ENCODE peak calls at places on chromosomes 2 and 18, in six cellular contexts. One of them, this sample, is unnamed.

GRCh38 chr2:85409719-85410583 is at the start of gene CAPG:
- DNase-seq in fibroblast of mammary gland: no peak
- DNase-seq in activated naive CD8-positive, alpha-beta T cell treated with anti-CD3 and anti-CD28 coated beads, Interleukin-2, amount 50 U/mL, for 16 hours: no peak
- DNase-seq in kidney: peak
- DNase-seq in NCI-H146: no peak
- DNase-seq in left ventricle myocardium superior: peak
- DNase-seq in this sample: no peak

GRCh38 chr2:72141881-72142742 is 5.5 kb downstream of the CYP26B1 start:
- DNase-seq in kidney: no peak
- DNase-seq in fibroblast of mammary gland: no peak
- DNase-seq in left ventricle myocardium superior: no peak
- DNase-seq in activated naive CD8-positive, alpha-beta T cell treated with anti-CD3 and anti-CD28 coated beads, Interleukin-2, amount 50 U/mL, for 16 hours: no peak
- DNase-seq in NCI-H146: no peak
- DNase-seq in this sample: no peak

GRCh38 chr2:18311413-18311812 is 249.0 kb downstream of the RDH14 start:
- DNase-seq in fibroblast of mammary gland: peak
- DNase-seq in NCI-H146: peak
- DNase-seq in left ventricle myocardium superior: no peak
- DNase-seq in kidney: no peak
- DNase-seq in activated naive CD8-positive, alpha-beta T cell treated with anti-CD3 and anti-CD28 coated beads, Interleukin-2, amount 50 U/mL, for 16 hours: no peak
- DNase-seq in this sample: no peak

GRCh38 chr2:171185165-171185818 is 24.6 kb upstream of the TLK1 start:
- DNase-seq in fibroblast of mammary gland: no peak
- DNase-seq in left ventricle myocardium superior: no peak
- DNase-seq in kidney: no peak
- DNase-seq in NCI-H146: no peak
- DNase-seq in activated naive CD8-positive, alpha-beta T cell treated with anti-CD3 and anti-CD28 coated beads, Interleukin-2, amount 50 U/mL, for 16 hours: no peak
- DNase-seq in this sample: no peak

GRCh38 chr18:24846133-24846532 is 385.7 kb downstream of the HRH4 start:
- DNase-seq in NCI-H146: no peak
- DNase-seq in fibroblast of mammary gland: no peak
- DNase-seq in left ventricle myocardium superior: no peak
- DNase-seq in activated naive CD8-positive, alpha-beta T cell treated with anti-CD3 and anti-CD28 coated beads, Interleukin-2, amount 50 U/mL, for 16 hours: no peak
- DNase-seq in kidney: no peak
- DNase-seq in this sample: no peak

GRCh38 chr2:40403233-40403841 is 48.6 kb downstream of the SLC8A1 start:
- DNase-seq in activated naive CD8-positive, alpha-beta T cell treated with anti-CD3 and anti-CD28 coated beads, Interleukin-2, amount 50 U/mL, for 16 hours: no peak
- DNase-seq in kidney: no peak
- DNase-seq in NCI-H146: no peak
- DNase-seq in fibroblast of mammary gland: peak
- DNase-seq in left ventricle myocardium superior: no peak
- DNase-seq in this sample: no peak

GRCh38 chr2:207161724-207162123 is 4.0 kb downstream of the KLF7 start:
- DNase-seq in activated naive CD8-positive, alpha-beta T cell treated with anti-CD3 and anti-CD28 coated beads, Interleukin-2, amount 50 U/mL, for 16 hours: no peak
- DNase-seq in fibroblast of mammary gland: peak
- DNase-seq in NCI-H146: no peak
- DNase-seq in left ventricle myocardium superior: no peak
- DNase-seq in kidney: no peak
- DNase-seq in this sample: no peak

GRCh38 chr18:56329536-56329935 is 308.9 kb downstream of the TXNL1 start:
- DNase-seq in kidney: no peak
- DNase-seq in NCI-H146: no peak
- DNase-seq in fibroblast of mammary gland: no peak
- DNase-seq in left ventricle myocardium superior: no peak
- DNase-seq in activated naive CD8-positive, alpha-beta T cell treated with anti-CD3 and anti-CD28 coated beads, Interleukin-2, amount 50 U/mL, for 16 hours: no peak
- DNase-seq in this sample: no peak

GRCh38 chr2:31192396-31193065 is 24.8 kb downstream of the CAPN14 start:
- DNase-seq in kidney: no peak
- DNase-seq in left ventricle myocardium superior: no peak
- DNase-seq in activated naive CD8-positive, alpha-beta T cell treated with anti-CD3 and anti-CD28 coated beads, Interleukin-2, amount 50 U/mL, for 16 hours: no peak
- DNase-seq in fibroblast of mammary gland: no peak
- DNase-seq in NCI-H146: no peak
- DNase-seq in this sample: no peak

GRCh38 chr18:72107647-72108046 is 436.5 kb downstream of the CBLN2 start:
- DNase-seq in activated naive CD8-positive, alpha-beta T cell treated with anti-CD3 and anti-CD28 coated beads, Interleukin-2, amount 50 U/mL, for 16 hours: no peak
- DNase-seq in NCI-H146: peak
- DNase-seq in left ventricle myocardium superior: no peak
- DNase-seq in kidney: no peak
- DNase-seq in fibroblast of mammary gland: peak
- DNase-seq in this sample: no peak

GRCh38 chr2:156935611-156936010 is 321.9 kb upstream of the GALNT5 start:
- DNase-seq in left ventricle myocardium superior: no peak
- DNase-seq in NCI-H146: peak
- DNase-seq in kidney: no peak
- DNase-seq in activated naive CD8-positive, alpha-beta T cell treated with anti-CD3 and anti-CD28 coated beads, Interleukin-2, amount 50 U/mL, for 16 hours: no peak
- DNase-seq in fibroblast of mammary gland: no peak
- DNase-seq in this sample: no peak

GRCh38 chr2:238942080-238942761 is 94.3 kb downstream of the TWIST2 start:
- DNase-seq in kidney: no peak
- DNase-seq in activated naive CD8-positive, alpha-beta T cell treated with anti-CD3 and anti-CD28 coated beads, Interleukin-2, amount 50 U/mL, for 16 hours: no peak
- DNase-seq in left ventricle myocardium superior: no peak
- DNase-seq in NCI-H146: no peak
- DNase-seq in fibroblast of mammary gland: no peak
- DNase-seq in this sample: no peak

GRCh38 chr18:702957-703659 is 9.3 kb downstream of the ENOSF1 start:
- DNase-seq in left ventricle myocardium superior: no peak
- DNase-seq in fibroblast of mammary gland: peak
- DNase-seq in activated naive CD8-positive, alpha-beta T cell treated with anti-CD3 and anti-CD28 coated beads, Interleukin-2, amount 50 U/mL, for 16 hours: no peak
- DNase-seq in NCI-H146: no peak
- DNase-seq in kidney: no peak
- DNase-seq in this sample: no peak

GRCh38 chr2:54803783-54804758 is 80.6 kb downstream of the EML6 start:
- DNase-seq in activated naive CD8-positive, alpha-beta T cell treated with anti-CD3 and anti-CD28 coated beads, Interleukin-2, amount 50 U/mL, for 16 hours: no peak
- DNase-seq in NCI-H146: no peak
- DNase-seq in kidney: no peak
- DNase-seq in fibroblast of mammary gland: peak
- DNase-seq in left ventricle myocardium superior: no peak
- DNase-seq in this sample: no peak

GRCh38 chr2:215028231-215028630 is 110.2 kb downstream of the ABCA12 start:
- DNase-seq in NCI-H146: no peak
- DNase-seq in kidney: no peak
- DNase-seq in fibroblast of mammary gland: peak
- DNase-seq in left ventricle myocardium superior: no peak
- DNase-seq in activated naive CD8-positive, alpha-beta T cell treated with anti-CD3 and anti-CD28 coated beads, Interleukin-2, amount 50 U/mL, for 16 hours: no peak
- DNase-seq in this sample: no peak

GRCh38 chr2:86333378-86333777 is 4.0 kb downstream of the REEP1 start:
- DNase-seq in NCI-H146: no peak
- DNase-seq in activated naive CD8-positive, alpha-beta T cell treated with anti-CD3 and anti-CD28 coated beads, Interleukin-2, amount 50 U/mL, for 16 hours: no peak
- DNase-seq in kidney: no peak
- DNase-seq in fibroblast of mammary gland: no peak
- DNase-seq in left ventricle myocardium superior: no peak
- DNase-seq in this sample: no peak

GRCh38 chr18:3998698-3999333 is 456.3 kb downstream of the DLGAP1 start:
- DNase-seq in NCI-H146: peak
- DNase-seq in activated naive CD8-positive, alpha-beta T cell treated with anti-CD3 and anti-CD28 coated beads, Interleukin-2, amount 50 U/mL, for 16 hours: no peak
- DNase-seq in fibroblast of mammary gland: peak
- DNase-seq in kidney: no peak
- DNase-seq in left ventricle myocardium superior: no peak
- DNase-seq in this sample: no peak

GRCh38 chr2:19349911-19350677 is 8.3 kb downstream of the OSR1 start:
- DNase-seq in fibroblast of mammary gland: no peak
- DNase-seq in left ventricle myocardium superior: peak
- DNase-seq in NCI-H146: no peak
- DNase-seq in kidney: peak
- DNase-seq in activated naive CD8-positive, alpha-beta T cell treated with anti-CD3 and anti-CD28 coated beads, Interleukin-2, amount 50 U/mL, for 16 hours: no peak
- DNase-seq in this sample: peak

GRCh38 chr2:860259-860855 is 90.3 kb upstream of the SNTG2 start:
- DNase-seq in fibroblast of mammary gland: no peak
- DNase-seq in kidney: no peak
- DNase-seq in NCI-H146: no peak
- DNase-seq in left ventricle myocardium superior: no peak
- DNase-seq in activated naive CD8-positive, alpha-beta T cell treated with anti-CD3 and anti-CD28 coated beads, Interleukin-2, amount 50 U/mL, for 16 hours: no peak
- DNase-seq in this sample: no peak

GRCh38 chr2:67733517-67733916 is 329.3 kb downstream of the C1D start:
- DNase-seq in kidney: peak
- DNase-seq in left ventricle myocardium superior: no peak
- DNase-seq in fibroblast of mammary gland: peak
- DNase-seq in activated naive CD8-positive, alpha-beta T cell treated with anti-CD3 and anti-CD28 coated beads, Interleukin-2, amount 50 U/mL, for 16 hours: no peak
- DNase-seq in NCI-H146: peak
- DNase-seq in this sample: no peak

GRCh38 chr2:235945608-235946140 is 222.5 kb downstream of the GBX2 start:
- DNase-seq in fibroblast of mammary gland: no peak
- DNase-seq in NCI-H146: no peak
- DNase-seq in left ventricle myocardium superior: no peak
- DNase-seq in activated naive CD8-positive, alpha-beta T cell treated with anti-CD3 and anti-CD28 coated beads, Interleukin-2, amount 50 U/mL, for 16 hours: no peak
- DNase-seq in kidney: peak
- DNase-seq in this sample: no peak

GRCh38 chr2:162073776-162074578 is at the start of gene DPP4:
- DNase-seq in activated naive CD8-positive, alpha-beta T cell treated with anti-CD3 and anti-CD28 coated beads, Interleukin-2, amount 50 U/mL, for 16 hours: no peak
- DNase-seq in NCI-H146: peak
- DNase-seq in kidney: peak
- DNase-seq in fibroblast of mammary gland: peak
- DNase-seq in left ventricle myocardium superior: peak
- DNase-seq in this sample: no peak

GRCh38 chr2:174004900-174005605 is 39.9 kb upstream of the SP3 start:
- DNase-seq in fibroblast of mammary gland: peak
- DNase-seq in kidney: no peak
- DNase-seq in left ventricle myocardium superior: peak
- DNase-seq in NCI-H146: no peak
- DNase-seq in activated naive CD8-positive, alpha-beta T cell treated with anti-CD3 and anti-CD28 coated beads, Interleukin-2, amount 50 U/mL, for 16 hours: no peak
- DNase-seq in this sample: no peak

GRCh38 chr2:43221660-43222471 is 4.5 kb downstream of the ZFP36L2 start:
- DNase-seq in fibroblast of mammary gland: peak
- DNase-seq in NCI-H146: peak
- DNase-seq in left ventricle myocardium superior: peak
- DNase-seq in kidney: peak
- DNase-seq in activated naive CD8-positive, alpha-beta T cell treated with anti-CD3 and anti-CD28 coated beads, Interleukin-2, amount 50 U/mL, for 16 hours: no peak
- DNase-seq in this sample: no peak

GRCh38 chr2:64406407-64406774 is 47.6 kb upstream of the LGALSL start:
- DNase-seq in activated naive CD8-positive, alpha-beta T cell treated with anti-CD3 and anti-CD28 coated beads, Interleukin-2, amount 50 U/mL, for 16 hours: no peak
- DNase-seq in NCI-H146: no peak
- DNase-seq in left ventricle myocardium superior: no peak
- DNase-seq in kidney: no peak
- DNase-seq in fibroblast of mammary gland: no peak
- DNase-seq in this sample: no peak

GRCh38 chr2:173772205-173772604 is 193.0 kb downstream of the SP3 start:
- DNase-seq in kidney: no peak
- DNase-seq in NCI-H146: no peak
- DNase-seq in left ventricle myocardium superior: no peak
- DNase-seq in fibroblast of mammary gland: no peak
- DNase-seq in activated naive CD8-positive, alpha-beta T cell treated with anti-CD3 and anti-CD28 coated beads, Interleukin-2, amount 50 U/mL, for 16 hours: no peak
- DNase-seq in this sample: no peak

GRCh38 chr2:20475567-20475952 is 28.7 kb downstream of the RHOB start:
- DNase-seq in kidney: no peak
- DNase-seq in NCI-H146: no peak
- DNase-seq in left ventricle myocardium superior: no peak
- DNase-seq in activated naive CD8-positive, alpha-beta T cell treated with anti-CD3 and anti-CD28 coated beads, Interleukin-2, amount 50 U/mL, for 16 hours: no peak
- DNase-seq in fibroblast of mammary gland: no peak
- DNase-seq in this sample: no peak

GRCh38 chr2:217995741-217996141 is 7.1 kb downstream of the TNS1 start:
- DNase-seq in NCI-H146: no peak
- DNase-seq in kidney: peak
- DNase-seq in activated naive CD8-positive, alpha-beta T cell treated with anti-CD3 and anti-CD28 coated beads, Interleukin-2, amount 50 U/mL, for 16 hours: no peak
- DNase-seq in left ventricle myocardium superior: peak
- DNase-seq in fibroblast of mammary gland: peak
- DNase-seq in this sample: no peak

GRCh38 chr18:59783138-59783537 is 85.9 kb upstream of the CCBE1 start:
- DNase-seq in activated naive CD8-positive, alpha-beta T cell treated with anti-CD3 and anti-CD28 coated beads, Interleukin-2, amount 50 U/mL, for 16 hours: no peak
- DNase-seq in NCI-H146: peak
- DNase-seq in kidney: no peak
- DNase-seq in left ventricle myocardium superior: no peak
- DNase-seq in fibroblast of mammary gland: peak
- DNase-seq in this sample: no peak

This sample was measured in activated CD4-positive, CD25-positive, alpha-beta regulatory T cell.